ENCODE peak calls at places on chromosome 6, in five cellular contexts. Z is suprapubic skin, E is A549, Q is ovary, C is tibial nerve. T is an unnamed sample. For H3K4me1, the result is how much of the 10 kb centered on the place peaks cover.

GRCh38 chr6:38846844-38847243 is 131.7 kb downstream of the DNAH8 start:
- DNase-seq in Q (no peak), C (no peak), Z (no peak), E (no peak), T (no peak)

GRCh38 chr6:38909020-38909730 is 139.4 kb upstream of the GLP1R start:
- DNase-seq in E (no peak), Z (no peak), C (no peak), Q (no peak), T (peak)

GRCh38 chr6:167892835-167893234 is 66.1 kb downstream of the AFDN start:
- DNase-seq in Q (no peak), E (no peak), C (no peak), Z (no peak), T (no peak)

GRCh38 chr6:126539022-126539421 is 199.1 kb downstream of the CENPW start:
- DNase-seq in Z (no peak), Q (no peak), E (peak), C (no peak), T (no peak)

GRCh38 chr6:37630281-37630799 is 67.3 kb downstream of the MDGA1 start:
- DNase-seq in Z (no peak), C (no peak), E (peak), Q (no peak), T (peak)

GRCh38 chr6:87755697-87756671 is 54.0 kb upstream of the AKIRIN2 start:
- DNase-seq in E (no peak), C (no peak), Z (no peak), Q (no peak), T (no peak)

GRCh38 chr6:29834564-29835436 is 7.2 kb downstream of the HLA-G start:
- DNase-seq in E (no peak), C (peak), Q (no peak), Z (no peak), T (peak)

GRCh38 chr6:129936329-129937165 is 75.4 kb upstream of the TMEM244 start:
- DNase-seq in C (peak), E (peak), Z (no peak), Q (no peak), T (peak)

GRCh38 chr6:3455490-3456394 is 1.1 kb downstream of the SLC22A23 start:
- DNase-seq in C (no peak), Z (no peak), E (no peak), Q (no peak), T (peak)

DNA sequence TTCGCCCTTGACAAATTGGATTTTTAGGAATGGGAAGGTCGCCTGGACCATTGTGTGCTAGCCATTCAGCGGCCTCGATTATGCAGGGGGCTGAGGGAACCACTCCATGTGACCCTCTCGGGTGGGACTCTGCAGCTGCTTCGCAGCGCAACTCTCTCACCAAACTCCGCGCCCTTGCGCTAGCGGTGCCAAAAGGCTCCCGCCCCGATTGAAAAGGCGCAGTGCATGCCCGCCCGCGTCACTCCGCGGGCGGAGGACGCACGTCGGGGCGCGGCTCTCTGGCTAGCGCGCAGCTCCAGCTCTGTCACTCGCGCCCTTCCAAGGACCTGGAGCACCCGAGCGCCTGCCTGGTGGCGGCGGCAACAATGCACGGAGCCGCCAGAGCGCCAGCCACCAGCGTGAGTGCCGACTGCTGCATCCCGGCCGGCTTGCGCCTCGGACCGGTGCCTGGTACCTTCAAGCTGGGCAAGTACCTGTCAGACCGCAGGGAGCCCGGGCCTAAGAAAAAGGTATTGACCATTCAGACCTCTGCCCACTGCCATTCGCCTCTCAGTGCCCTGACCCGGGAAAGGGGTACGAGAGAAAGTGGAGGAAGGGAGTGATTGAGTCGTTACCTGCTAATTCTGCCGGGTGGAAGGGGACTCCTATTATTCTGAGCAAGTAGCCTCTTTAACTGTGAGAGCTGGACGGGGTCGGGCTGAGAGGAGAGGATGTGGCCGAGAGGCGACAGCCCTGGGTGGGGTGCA is at the start of gene PRDM13:
- DNase-seq in C (no peak), Z (no peak), Q (no peak), E (no peak), T (no peak)
- H3K4me1 ChIP-seq in C (under half), Z (under half), Q (under half), E (under half), T (under half)

GRCh38 chr6:15994814-15995459 is 133.9 kb upstream of the MYLIP start:
- DNase-seq in Q (no peak), Z (no peak), E (no peak), C (no peak), T (no peak)
- TF ChIP-seq EP300 in Q (no peak), Z (no peak), E (no peak), C (no peak), T (no peak)

GRCh38 chr6:142011156-142011555 is 121.6 kb upstream of the GJE1 start:
- DNase-seq in Z (no peak), C (no peak), Q (no peak), E (no peak), T (no peak)

GRCh38 chr6:142009647-142010046 is 123.1 kb upstream of the GJE1 start:
- DNase-seq in C (no peak), Q (no peak), Z (no peak), E (no peak), T (no peak)

GRCh38 chr6:142013286-142013685 is 119.4 kb upstream of the GJE1 start:
- DNase-seq in C (no peak), E (peak), Q (no peak), Z (no peak), T (no peak)

GRCh38 chr6:142013875-142014495 is 118.7 kb upstream of the GJE1 start:
- DNase-seq in E (no peak), C (no peak), Q (no peak), Z (no peak), T (no peak)

DNA sequence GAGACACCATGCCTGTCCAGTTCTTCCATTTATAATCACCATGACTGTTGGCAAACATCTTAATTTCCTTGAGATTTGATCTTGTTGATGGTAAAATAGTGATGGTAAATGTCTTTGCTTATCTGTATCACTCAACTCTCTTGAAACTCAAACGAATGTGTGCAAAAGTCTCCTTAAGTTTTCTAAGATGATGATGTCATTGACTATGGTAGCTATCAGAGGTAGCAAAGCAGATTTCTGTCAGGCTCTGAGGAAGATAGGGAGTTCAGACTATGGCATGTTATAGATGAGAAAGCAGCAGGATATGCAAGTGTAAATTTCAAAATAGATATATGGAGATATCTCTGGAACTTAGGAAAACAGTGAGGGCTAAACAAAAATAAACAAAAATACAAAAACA is 121.0 kb upstream of the GJE1 start:
- DNase-seq in E (no peak), Z (no peak), C (no peak), Q (no peak), T (no peak)
- H3K4me1 ChIP-seq in E (under half), Z (under half), C (under half), Q (under half), T (under half)

GRCh38 chr6:107864235-107864970 is 40.3 kb upstream of the SCML4 start:
- DNase-seq in Q (no peak), Z (no peak), E (no peak), C (no peak), T (no peak)
- TF ChIP-seq EP300 in Q (no peak), Z (no peak), E (no peak), C (no peak), T (no peak)

DNA sequence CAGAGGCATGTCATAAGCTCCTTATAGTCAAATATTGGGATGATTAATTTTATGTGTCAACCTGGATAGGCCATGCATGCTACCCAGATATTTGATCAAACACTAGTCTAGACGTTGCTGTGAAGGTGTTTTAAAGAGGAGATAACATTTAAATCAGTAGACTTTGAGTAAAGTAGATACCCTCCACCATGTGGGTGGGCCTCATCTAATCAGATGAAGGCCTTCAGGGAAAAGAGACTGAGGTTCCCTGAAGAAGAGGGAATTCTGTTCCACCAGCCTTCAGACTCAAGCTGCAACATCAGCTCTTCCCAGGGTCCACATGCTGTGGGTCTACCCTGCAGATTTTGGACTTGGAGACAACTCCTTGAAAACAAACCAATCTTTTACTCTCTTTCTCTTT is 11.4 kb upstream of the NEDD9 start:
- DNase-seq in Z (no peak), E (no peak), Q (no peak), C (no peak), T (no peak)
- H3K4me1 ChIP-seq in Z (under half), E (under half), Q (under half), C (under half), T (under half)

GRCh38 chr6:108597601-108598315 is 37.0 kb downstream of the FOXO3 start:
- DNase-seq in Z (no peak), Q (no peak), C (no peak), E (no peak), T (no peak)
- TF ChIP-seq EP300 in Z (no peak), Q (no peak), C (no peak), E (no peak), T (no peak)

DNA sequence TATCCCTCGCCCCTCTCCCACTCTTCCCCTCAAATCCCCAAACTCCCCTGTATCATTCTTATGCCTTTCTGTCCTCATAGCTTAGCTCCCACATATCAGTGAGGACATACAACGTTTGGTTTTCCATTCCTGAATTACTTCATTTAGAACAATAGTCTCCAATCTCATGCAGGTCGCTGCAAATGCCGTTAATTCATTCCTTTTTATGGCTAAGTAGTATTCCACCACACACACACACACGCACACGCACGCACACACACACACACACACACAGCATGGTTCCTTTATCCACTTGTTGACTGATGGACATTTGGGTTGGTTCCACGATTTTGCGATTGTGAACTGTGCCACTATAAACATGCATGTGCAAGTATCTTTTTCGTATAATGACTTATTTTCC is 112.7 kb downstream of the KIF13A start:
- DNase-seq in E (no peak), Q (no peak), Z (no peak), C (no peak), T (no peak)
- H3K4me1 ChIP-seq in E (half or more), Q (under half), Z (under half), C (under half), T (under half)